ENCODE peak calls at places on chromosomes 4 and X, in five cellular contexts. T, V, A, M and P are unnamed samples.

GRCh38 chrX:26032141-26032917 is 105.8 kb upstream of the MAGEB18 start:
- DNase-seq in V (no peak), T (no peak), A (peak), M (no peak), P (no peak)

GRCh38 chr4:108398326-108398725 is 222.1 kb upstream of the RPL34 start:
- DNase-seq in T (no peak), V (no peak), M (no peak), A (no peak), P (no peak)

GRCh38 chr4:8614365-8615193 is 22.0 kb downstream of the CPZ start:
- DNase-seq in A (no peak), V (no peak), M (no peak), T (no peak), P (no peak)

GRCh38 chrX:143058096-143058495 is 32.4 kb downstream of the SPANXN4 start:
- DNase-seq in M (no peak), A (no peak), V (no peak), T (no peak), P (no peak)

GRCh38 chr4:156956947-156957346 is 14.7 kb downstream of the PDGFC start:
- DNase-seq in V (no peak), A (no peak), T (no peak), M (no peak), P (no peak)

GRCh38 chr4:158020734-158021346 is 152.0 kb downstream of the GASK1B start:
- DNase-seq in T (no peak), V (no peak), M (peak), A (peak), P (no peak)

GRCh38 chrX:21975242-21975641 is 34.7 kb downstream of the SMS start:
- DNase-seq in M (no peak), V (no peak), T (no peak), A (no peak), P (no peak)

GRCh38 chr4:5865896-5866599 is 26.8 kb downstream of the CRMP1 start:
- DNase-seq in A (no peak), T (no peak), M (no peak), V (no peak), P (peak)

GRCh38 chrX:117743469-117744251 is 372.9 kb downstream of the KLHL13 start:
- DNase-seq in V (no peak), A (no peak), T (no peak), M (peak), P (peak)

GRCh38 chrX:99271641-99272040 is 1138.4 kb downstream of the PCDH19 start:
- DNase-seq in A (no peak), M (no peak), V (no peak), T (no peak), P (no peak)

GRCh38 chr4:105139646-105140045 is 7.0 kb upstream of the TET2 start:
- DNase-seq in T (no peak), M (no peak), V (no peak), A (no peak), P (no peak)

GRCh38 chr4:124181045-124181444 is 531.5 kb downstream of the ANKRD50 start:
- DNase-seq in T (no peak), M (no peak), V (no peak), A (no peak), P (no peak)

GRCh38 chr4:153458969-153459368 is 7.2 kb upstream of the TMEM131L start:
- DNase-seq in T (no peak), M (no peak), V (no peak), A (no peak), P (no peak)

GRCh38 chr4:37802068-37802666 is 24.3 kb upstream of the PGM2 start:
- DNase-seq in M (peak), V (no peak), A (peak), T (peak), P (peak)

GRCh38 chr4:76153356-76153755 is 5.2 kb upstream of the NUP54 start:
- DNase-seq in M (no peak), T (no peak), A (no peak), V (no peak), P (no peak)

GRCh38 chr4:150662686-150663085 is 80.7 kb downstream of the MAB21L2 start:
- DNase-seq in M (no peak), A (no peak), T (no peak), V (no peak), P (no peak)

GRCh38 chr4:150668824-150669223 is 86.9 kb downstream of the MAB21L2 start:
- DNase-seq in T (no peak), V (no peak), M (no peak), A (no peak), P (no peak)

DNA sequence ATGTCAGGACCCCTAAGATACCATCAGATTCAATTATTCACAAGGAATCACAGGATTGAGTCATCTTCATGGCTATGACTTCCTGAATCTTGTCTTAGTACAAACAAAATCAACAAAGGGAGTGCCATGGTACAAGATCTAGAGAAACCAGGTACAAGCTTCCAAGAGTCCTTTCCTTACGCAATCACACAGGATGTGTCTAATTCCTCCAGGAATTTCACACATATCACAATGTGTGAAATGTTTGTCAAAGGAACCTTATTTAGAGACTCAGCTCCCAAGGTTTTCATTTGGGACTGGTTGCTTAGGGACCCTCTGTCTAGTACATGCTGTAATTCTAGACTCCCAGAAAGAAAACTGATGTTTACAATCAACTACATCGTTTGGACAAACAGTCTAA is 83.0 kb downstream of the MAB21L2 start:
- DNase-seq in V (no peak), T (no peak), A (peak), M (peak), P (no peak)
- TF ChIP-seq MYC in V (no peak), T (no peak), A (no peak), M (no peak), P (no peak)

GRCh38 chrX:44239036-44239435 is 104.4 kb downstream of the EFHC2 start:
- DNase-seq in V (no peak), A (no peak), M (no peak), T (no peak), P (no peak)
- H3K4me3 ChIP-seq in V (no peak), A (no peak), M (no peak), T (no peak), P (no peak)

GRCh38 chrX:107449490-107450175 is at the start of gene FRMPD3:
- DNase-seq in V (no peak), T (no peak), M (no peak), A (no peak), P (no peak)

GRCh38 chrX:107451754-107452153 is 2.3 kb downstream of the FRMPD3 start:
- DNase-seq in M (no peak), A (no peak), V (no peak), T (no peak), P (no peak)

GRCh38 chrX:107448625-107449468 is 605 bp upstream of the FRMPD3 start:
- DNase-seq in M (no peak), A (no peak), V (no peak), T (peak), P (no peak)

GRCh38 chrX:107447642-107448041 is 1.8 kb upstream of the FRMPD3 start:
- DNase-seq in T (no peak), M (no peak), A (no peak), V (no peak), P (no peak)

GRCh38 chrX:107450823-107451509 is 1.5 kb downstream of the FRMPD3 start:
- DNase-seq in A (no peak), T (peak), M (no peak), V (no peak), P (peak)
- TF ChIP-seq MAX in A (no peak), T (no peak), M (no peak), V (no peak), P (no peak)

GRCh38 chr4:41750624-41751324 is 2.2 kb upstream of the PHOX2B start:
- DNase-seq in T (no peak), V (no peak), M (no peak), A (no peak), P (no peak)
- TF ChIP-seq MYC in T (no peak), V (no peak), M (no peak), A (no peak), P (no peak)

DNA sequence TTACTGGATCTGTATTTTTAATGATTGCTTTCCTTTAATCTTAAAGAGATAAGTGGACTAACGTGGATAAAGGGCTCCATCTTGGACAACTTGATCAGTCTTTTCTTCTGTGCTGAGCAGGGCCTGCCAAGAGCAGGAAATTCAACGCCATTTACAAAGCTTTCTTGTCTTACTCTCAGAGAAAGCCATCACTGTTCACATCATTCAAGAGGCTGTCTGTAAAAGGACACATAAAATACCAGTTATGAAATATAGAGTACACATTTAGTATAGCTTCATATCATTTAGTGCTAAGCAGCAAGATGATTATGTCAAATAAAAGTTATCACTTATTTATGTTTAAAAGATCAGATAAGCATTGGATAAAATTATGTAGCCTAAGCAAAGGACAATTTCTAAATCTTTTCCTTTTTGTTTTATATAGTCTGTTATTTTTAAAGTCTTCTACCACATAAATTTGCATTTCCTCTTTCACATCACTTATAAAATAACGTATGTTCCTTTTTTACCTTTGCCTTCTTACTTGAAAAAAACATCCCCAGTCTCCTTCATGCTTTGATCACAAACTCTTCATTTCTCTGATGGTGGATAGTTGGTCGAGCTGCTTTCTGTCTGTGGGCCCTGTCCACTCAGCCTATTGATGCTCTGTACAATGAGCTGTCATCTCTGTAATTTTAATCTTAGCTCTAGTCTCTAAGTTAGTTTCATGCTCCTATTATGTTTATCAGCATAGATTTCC is 2.1 kb upstream of the CCNG2 start:
- DNase-seq in V (no peak), T (no peak), A (no peak), M (no peak), P (no peak)
- H3K4me3 ChIP-seq in V (peak), T (no peak), A (no peak), M (no peak), P (no peak)